ENCODE peak calls at places on chromosomes 4 and X, in four cellular contexts. F is BE2C, L is glutamatergic neuron, T is fibroblast of the aortic adventitia. S is an unnamed sample.

GRCh38 chr4:10608501-10609219 is 75.9 kb downstream of the CLNK start:
- DNase-seq in T (no peak), F (no peak), L (no peak), S (no peak)

GRCh38 chrX:130110379-130111219 is at the start of gene ELF4:
- DNase-seq in L (no peak), T (peak; percentile 57), F (peak; percentile 21), S (peak; percentile 23)

GRCh38 chr4:154854362-154854761 is 73.3 kb downstream of the RBM46 start:
- DNase-seq in L (no peak), T (peak; percentile 45), F (no peak), S (no peak)

GRCh38 chr4:134906404-134907023 is 704.9 kb upstream of the PABPC4L start:
- DNase-seq in T (no peak), L (no peak), F (peak; percentile 31), S (no peak)

GRCh38 chr4:102387552-102388150 is 42.4 kb upstream of the SLC39A8 start:
- DNase-seq in T (peak; percentile 49), L (no peak), F (no peak), S (no peak)

GRCh38 chrX:76220856-76221255 is 48.0 kb downstream of the PBDC1 start:
- DNase-seq in T (no peak), F (no peak), L (no peak), S (no peak)

GRCh38 chr4:113447695-113448265 is 313.8 kb downstream of the CAMK2D start:
- DNase-seq in T (no peak), F (no peak), L (no peak), S (no peak)

GRCh38 chr4:721261-722171 is 15.9 kb downstream of the PCGF3 start:
- DNase-seq in T (no peak), F (no peak), L (no peak), S (no peak)

GRCh38 chrX:154308108-154308946 is 12.7 kb downstream of the TKTL1 start:
- DNase-seq in L (peak; percentile 74), T (peak; percentile 46), F (peak; percentile 66), S (peak; percentile 78)

GRCh38 chr4:185235480-185236154 is 26.2 kb downstream of the SNX25 start:
- DNase-seq in L (no peak), F (peak; percentile 22), T (no peak), S (no peak)

S was measured in posterior cingulate gyrus.